ENCODE peak calls at places on chromosomes 7 and 10, in nine cellular contexts. G is IMR-90, O is H54, A is stomach, R is HCT116, H is A549, C is thyroid gland, Z is GM12891, P is sigmoid colon. J is an unnamed sample.

GRCh38 chr7:47507514-47507913 is 74.4 kb downstream of the TNS3 start:
- DNase-seq in P (peak), A (no peak), G (no peak), O (no peak), R (no peak), H (no peak), C (no peak), Z (no peak), J (no peak)

GRCh38 chr7:45610660-45611299 is 36.6 kb downstream of the ADCY1 start:
- DNase-seq in O (no peak), A (no peak), P (no peak), G (no peak), R (no peak), H (no peak), C (no peak), Z (no peak), J (no peak)

GRCh38 chr10:3720228-3721019 is 64.6 kb downstream of the KLF6 start:
- DNase-seq in Z (no peak), R (no peak), C (no peak), O (no peak), G (peak), A (no peak), H (no peak), P (peak), J (peak)

GRCh38 chr7:117803476-117803875 is 69.8 kb downstream of the CTTNBP2 start:
- DNase-seq in R (no peak), O (no peak), G (peak), P (no peak), H (no peak), C (no peak), A (no peak), Z (no peak), J (no peak)

GRCh38 chr10:20888620-20889337 is 8.3 kb downstream of the NEBL start:
- DNase-seq in O (no peak), A (no peak), Z (no peak), G (no peak), R (no peak), C (no peak), H (no peak), P (no peak), J (no peak)

GRCh38 chr7:157032644-157033482 is 22.4 kb upstream of the MNX1 start:
- DNase-seq in Z (no peak), H (no peak), R (no peak), O (no peak), A (no peak), G (no peak), C (no peak), P (no peak), J (no peak)

GRCh38 chr10:34705563-34705962 is 109.5 kb downstream of the PARD3 start:
- DNase-seq in C (no peak), P (no peak), G (no peak), R (no peak), A (no peak), Z (no peak), O (no peak), H (no peak), J (no peak)

GRCh38 chr10:50393784-50394183 is 142.5 kb upstream of the ASAH2 start:
- DNase-seq in G (peak), R (no peak), A (no peak), Z (no peak), P (no peak), H (peak), C (no peak), O (no peak), J (peak)

GRCh38 chr7:141202540-141202939 is 128.7 kb downstream of the TMEM178B start:
- DNase-seq in C (peak), G (no peak), A (no peak), R (no peak), O (no peak), H (no peak), Z (no peak), P (no peak), J (no peak)

GRCh38 chr10:119478111-119479047 is 64.1 kb downstream of the RGS10 start:
- DNase-seq in G (no peak), A (no peak), R (no peak), H (no peak), Z (no peak), O (no peak), P (no peak), C (no peak), J (no peak)

GRCh38 chr7:2261611-2262010 is 19.6 kb downstream of the NUDT1 start:
- DNase-seq in O (no peak), G (no peak), R (no peak), Z (no peak), C (no peak), P (no peak), A (no peak), H (no peak), J (no peak)

GRCh38 chr10:75165684-75166622 is 44.6 kb upstream of the VDAC2 start:
- DNase-seq in G (peak), P (no peak), O (no peak), C (no peak), A (no peak), H (no peak), Z (peak), R (no peak), J (no peak)

GRCh38 chr10:49610015-49610734 is at the start of gene SLC18A3:
- DNase-seq in G (no peak), O (no peak), Z (no peak), P (peak), H (no peak), A (no peak), C (no peak), R (no peak), J (no peak)

GRCh38 chr10:124091646-124092269 is 1.6 kb downstream of the CHST15 start:
- DNase-seq in R (no peak), P (peak), Z (peak), A (no peak), C (peak), H (peak), O (no peak), G (no peak), J (no peak)

GRCh38 chr7:20440472-20441105 is 109.9 kb downstream of the ITGB8 start:
- DNase-seq in R (peak), O (no peak), A (peak), Z (no peak), P (no peak), C (peak), H (peak), G (peak), J (no peak)

DNA sequence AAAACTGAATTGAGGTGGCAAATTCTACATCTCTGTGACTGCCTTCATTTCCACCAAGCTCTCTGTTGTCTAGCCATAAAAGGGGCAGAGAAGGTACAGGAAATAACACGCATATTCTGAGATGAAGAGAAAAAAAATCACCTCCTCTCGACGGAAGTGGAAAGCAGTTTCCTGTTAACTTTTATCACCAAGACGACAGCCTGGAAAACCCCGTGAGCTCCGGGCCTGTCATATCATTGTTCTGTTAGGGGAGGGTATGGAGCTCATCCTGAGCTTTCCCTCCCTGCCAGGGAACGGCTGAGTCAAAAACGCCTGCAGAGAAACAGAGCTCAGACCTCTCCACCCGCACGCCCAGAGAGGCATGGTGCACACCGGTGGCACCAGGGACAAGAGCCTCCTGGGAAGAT is 200.3 kb downstream of the PRPF18 start:
- DNase-seq in C (peak), H (no peak), Z (peak), P (no peak), O (peak), A (no peak), R (no peak), G (peak), J (no peak)
- TF ChIP-seq POLR2A in C (no peak), H (no peak), Z (no peak), P (no peak), O (no peak), A (no peak), R (no peak), G (no peak), J (no peak)

GRCh38 chr7:99396914-99397631 is 11.3 kb downstream of the PDAP1 start:
- DNase-seq in O (no peak), C (no peak), G (no peak), P (no peak), A (no peak), Z (no peak), H (no peak), R (no peak), J (no peak)
- TF ChIP-seq POLR2A in O (no peak), C (no peak), G (no peak), P (no peak), A (no peak), Z (peak), H (no peak), R (no peak), J (no peak)

DNA sequence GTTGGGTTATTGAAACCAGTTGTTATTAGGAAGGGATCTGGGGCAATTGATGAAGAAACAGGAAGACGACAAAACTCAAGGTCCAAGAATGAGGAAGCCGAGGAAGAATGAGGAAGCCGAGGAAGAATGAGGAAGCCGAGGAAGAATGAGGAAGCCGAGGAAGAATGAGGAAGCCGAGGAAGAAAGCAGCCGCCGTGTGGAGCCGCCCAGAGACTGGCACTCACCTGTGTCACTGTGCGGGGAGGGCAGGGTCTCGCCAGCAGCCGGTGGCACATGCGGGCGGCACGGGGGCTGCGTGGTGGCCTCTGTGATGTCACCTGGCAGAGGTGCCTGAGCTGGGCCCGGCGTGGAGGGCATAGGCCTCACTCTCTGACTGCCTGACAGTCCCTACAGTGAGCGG is 71.1 kb upstream of the CFAP46 start:
- DNase-seq in A (peak), Z (no peak), G (no peak), P (no peak), R (no peak), O (no peak), H (no peak), C (no peak), J (peak)
- TF ChIP-seq POLR2A in A (no peak), Z (no peak), G (no peak), P (no peak), R (no peak), O (no peak), H (no peak), C (no peak), J (no peak)

GRCh38 chr7:104943502-104944343 is 70.3 kb upstream of the KMT2E start:
- DNase-seq in G (no peak), P (peak), R (peak), A (peak), C (peak), H (no peak), Z (peak), O (no peak), J (peak)
- TF ChIP-seq POLR2A in G (no peak), P (no peak), R (no peak), A (no peak), C (no peak), H (no peak), Z (no peak), O (no peak), J (no peak)

GRCh38 chr10:42552188-42553063 is 85.9 kb downstream of the ZNF33B start:
- DNase-seq in A (peak), O (peak), G (peak), Z (peak), P (peak), C (peak), R (peak), H (peak), J (peak)
- TF ChIP-seq POLR2A in A (no peak), O (peak), G (no peak), Z (no peak), P (no peak), C (peak), R (peak), H (peak), J (peak)

GRCh38 chr10:104121485-104122272 is at the start of gene SFR1:
- DNase-seq in A (peak), P (peak), H (peak), C (peak), O (peak), G (peak), R (peak), Z (peak), J (peak)

GRCh38 chr10:104123397-104123796 is 1.4 kb downstream of the SFR1 start:
- DNase-seq in P (no peak), R (no peak), Z (no peak), A (no peak), H (peak), O (no peak), G (peak), C (no peak), J (no peak)

GRCh38 chr10:104120903-104121484 is 977 bp upstream of the SFR1 start:
- DNase-seq in P (peak), A (peak), O (peak), H (peak), Z (no peak), R (peak), G (peak), C (peak), J (peak)

GRCh38 chr10:104120512-104120902 is 1.5 kb upstream of the SFR1 start:
- DNase-seq in G (no peak), C (no peak), R (no peak), O (no peak), P (no peak), H (no peak), A (no peak), Z (no peak), J (no peak)

GRCh38 chr10:104122273-104123107 is 519 bp downstream of the SFR1 start:
- DNase-seq in Z (no peak), C (no peak), A (no peak), P (no peak), G (peak), R (no peak), H (no peak), O (no peak), J (peak)
- TF ChIP-seq POLR2A in Z (no peak), C (no peak), A (no peak), P (no peak), G (no peak), R (no peak), H (no peak), O (no peak), J (no peak)

GRCh38 chr7:150685219-150686029 is at the start of gene GIMAP2:
- DNase-seq in O (peak), P (no peak), G (no peak), H (no peak), A (no peak), R (no peak), Z (peak), C (no peak), J (no peak)
- TF ChIP-seq POLR2A in O (no peak), P (no peak), G (no peak), H (no peak), A (no peak), R (no peak), Z (no peak), C (no peak), J (no peak)

DNA sequence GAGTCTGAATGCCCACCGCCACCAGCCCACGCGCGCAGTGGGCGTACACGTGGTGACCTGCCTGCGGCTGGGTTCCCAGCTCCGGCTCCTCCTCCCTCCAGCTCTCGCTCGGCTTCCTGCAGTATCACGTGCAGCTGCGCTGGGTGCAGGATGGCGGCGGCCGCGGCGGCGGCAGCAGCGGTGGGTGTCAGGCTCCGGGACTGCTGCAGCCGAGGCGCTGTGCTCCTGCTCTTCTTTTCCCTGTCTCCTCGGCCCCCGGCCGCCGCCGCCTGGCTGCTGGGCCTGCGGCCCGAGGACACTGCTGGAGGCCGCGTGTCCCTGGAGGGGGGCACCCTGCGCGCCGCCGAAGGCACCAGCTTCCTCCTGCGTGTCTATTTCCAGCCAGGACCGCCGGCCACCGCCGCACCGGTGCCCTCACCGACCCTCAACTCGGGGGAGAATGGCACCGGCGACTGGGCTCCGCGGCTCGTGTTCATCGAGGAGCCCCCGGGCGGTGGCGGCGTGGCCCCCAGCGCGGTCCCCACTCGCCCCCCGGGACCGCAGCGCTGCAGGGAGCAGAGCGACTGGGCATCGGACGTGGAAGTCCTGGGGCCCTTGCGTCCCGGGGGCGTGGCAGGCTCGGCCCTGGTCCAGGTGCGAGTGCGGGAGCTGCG is at the start of gene CNNM1:
- DNase-seq in A (no peak), R (no peak), H (peak), Z (peak), C (peak), O (no peak), G (no peak), P (peak), J (no peak)
- TF ChIP-seq POLR2A in A (no peak), R (no peak), H (peak), Z (no peak), C (no peak), O (no peak), G (no peak), P (no peak), J (no peak)

DNA sequence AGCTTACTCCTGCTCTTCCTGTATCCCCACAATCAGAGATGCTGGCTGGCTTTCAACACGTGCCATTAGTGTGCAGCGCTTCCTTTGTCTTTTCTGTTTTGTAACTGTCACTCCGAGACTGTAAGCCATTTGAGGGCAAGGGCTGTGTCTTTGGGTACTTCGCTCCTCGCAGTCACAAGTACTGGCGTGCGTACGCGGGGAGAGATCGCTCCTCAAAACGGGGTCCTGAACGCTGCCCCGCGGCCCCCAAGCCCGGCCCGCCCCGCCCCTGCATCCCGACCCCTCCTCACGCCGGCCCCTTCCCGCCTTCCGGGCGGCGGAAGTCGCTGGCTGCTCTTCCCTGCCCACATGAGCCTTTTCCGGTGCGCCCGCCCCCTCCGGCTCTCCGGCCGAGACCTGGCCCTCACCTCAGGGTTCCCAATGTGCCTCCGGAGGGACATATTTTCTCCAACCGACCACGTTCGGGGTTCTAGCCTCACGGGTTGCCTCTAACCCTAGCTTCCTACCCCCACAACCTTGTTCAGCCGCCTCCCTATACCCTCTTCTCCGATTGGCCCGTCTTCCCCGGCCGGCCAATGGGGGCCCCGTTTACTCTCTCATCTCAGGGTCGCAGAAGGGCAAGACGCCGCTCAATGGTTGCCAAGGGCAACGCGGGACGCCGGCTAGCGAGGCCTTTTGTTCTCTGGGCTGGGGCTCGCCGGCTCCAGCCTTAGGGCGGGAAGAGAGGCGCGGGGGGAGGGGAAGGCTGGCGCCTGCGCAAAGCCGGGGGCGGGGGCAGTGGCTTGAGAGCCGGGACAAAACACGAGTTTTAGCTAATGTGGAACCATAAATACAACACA is at the start of gene CEP41:
- DNase-seq in C (peak), O (peak), G (peak), A (peak), R (peak), Z (peak), H (peak), P (peak), J (peak)
- TF ChIP-seq POLR2A in C (no peak), O (no peak), G (no peak), A (no peak), R (no peak), Z (peak), H (peak), P (no peak), J (no peak)

GRCh38 chr7:36389371-36390198 is at the start of gene ANLN:
- DNase-seq in G (peak), P (peak), O (peak), Z (peak), C (peak), H (peak), R (peak), A (peak), J (peak)
- TF ChIP-seq POLR2A in G (peak), P (no peak), O (peak), Z (peak), C (no peak), H (peak), R (peak), A (no peak), J (peak)

J was measured in adrenal gland.